ENCODE peak calls at places on chromosome 1, in six cellular contexts. K, P, R, Z, O and W are unnamed samples.

GRCh38 chr1:199914546-199914945 is 113.0 kb upstream of the NR5A2 start:
- DNase-seq in O (no peak), K (no peak), P (no peak), R (no peak), Z (no peak), W (no peak)

GRCh38 chr1:45876000-45876399 is 72.6 kb downstream of the MAST2 start:
- DNase-seq in Z (no peak), R (no peak), K (no peak), O (no peak), P (no peak), W (no peak)

GRCh38 chr1:48817505-48818114 is 40.9 kb upstream of the BEND5 start:
- DNase-seq in R (peak; percentile 68), K (peak; percentile 31), Z (peak; percentile 36), O (peak; percentile 32), P (peak; percentile 17), W (peak; percentile 55)

GRCh38 chr1:222288056-222288455 is 259.8 kb downstream of the HHIPL2 start:
- DNase-seq in O (no peak), P (no peak), K (peak; percentile 45), Z (no peak), R (peak; percentile 18), W (no peak)

GRCh38 chr1:159132271-159132881 is 39.0 kb upstream of the CADM3 start:
- DNase-seq in O (peak; percentile 58), R (peak; percentile 65), K (peak; percentile 56), Z (peak; percentile 47), P (peak; percentile 15), W (peak; percentile 70)

GRCh38 chr1:165645654-165646366 is 14.8 kb downstream of the MGST3 start:
- DNase-seq in K (no peak), Z (peak; percentile 32), O (no peak), P (no peak), R (no peak), W (peak; percentile 86)

GRCh38 chr1:1347663-1348419 is 1.4 kb downstream of the DVL1 start:
- DNase-seq in Z (no peak), O (no peak), R (peak; percentile 62), K (peak; percentile 25), P (no peak), W (peak; percentile 81)

GRCh38 chr1:213984387-213985180 is 3.2 kb upstream of the PROX1 start:
- DNase-seq in K (no peak), O (no peak), P (no peak), Z (no peak), R (no peak), W (no peak)

GRCh38 chr1:37557402-37557801 is 662 bp downstream of the DNALI1 start:
- DNase-seq in O (no peak), Z (no peak), K (no peak), R (no peak), P (no peak), W (no peak)

GRCh38 chr1:203288351-203288894 is 16.9 kb upstream of the BTG2 start:
- DNase-seq in Z (no peak), O (no peak), K (no peak), R (no peak), P (no peak), W (no peak)
- TF ChIP-seq POLR2A in Z (no peak), O (no peak), K (no peak), R (no peak), P (no peak), W (no peak)

GRCh38 chr1:39106949-39107740 is 81.0 kb downstream of the NDUFS5 start:
- DNase-seq in O (no peak), K (no peak), R (no peak), P (no peak), Z (no peak), W (no peak)

GRCh38 chr1:39110325-39110851 is 84.2 kb downstream of the NDUFS5 start:
- DNase-seq in K (peak; percentile 76), P (peak; percentile 50), Z (no peak), O (peak; percentile 71), R (no peak), W (no peak)

GRCh38 chr1:39109653-39110052 is 83.5 kb downstream of the NDUFS5 start:
- DNase-seq in O (no peak), Z (no peak), R (no peak), P (no peak), K (no peak), W (no peak)

GRCh38 chr1:39105841-39106765 is 80.0 kb downstream of the NDUFS5 start:
- DNase-seq in R (peak; percentile 53), K (no peak), Z (peak; percentile 59), P (peak; percentile 53), O (peak; percentile 39), W (peak; percentile 57)

GRCh38 chr1:39107891-39108290 is 81.7 kb downstream of the NDUFS5 start:
- DNase-seq in P (no peak), R (no peak), K (no peak), Z (no peak), O (no peak), W (no peak)
- H3K4me3 ChIP-seq in P (no peak overlapping the region), R (no peak overlapping the region), K (peak overlapping the region; percentile 95), Z (peak overlapping the region; percentile 92), O (no peak overlapping the region), W (peak overlapping the region; percentile 87)

GRCh38 chr1:229131243-229132105 is 139.4 kb upstream of the RAB4A start:
- DNase-seq in R (no peak), K (no peak), P (no peak), O (no peak), Z (no peak), W (no peak)
- TF ChIP-seq POLR2A in R (no peak), K (no peak), P (no peak), O (no peak), Z (no peak), W (no peak)

DNA sequence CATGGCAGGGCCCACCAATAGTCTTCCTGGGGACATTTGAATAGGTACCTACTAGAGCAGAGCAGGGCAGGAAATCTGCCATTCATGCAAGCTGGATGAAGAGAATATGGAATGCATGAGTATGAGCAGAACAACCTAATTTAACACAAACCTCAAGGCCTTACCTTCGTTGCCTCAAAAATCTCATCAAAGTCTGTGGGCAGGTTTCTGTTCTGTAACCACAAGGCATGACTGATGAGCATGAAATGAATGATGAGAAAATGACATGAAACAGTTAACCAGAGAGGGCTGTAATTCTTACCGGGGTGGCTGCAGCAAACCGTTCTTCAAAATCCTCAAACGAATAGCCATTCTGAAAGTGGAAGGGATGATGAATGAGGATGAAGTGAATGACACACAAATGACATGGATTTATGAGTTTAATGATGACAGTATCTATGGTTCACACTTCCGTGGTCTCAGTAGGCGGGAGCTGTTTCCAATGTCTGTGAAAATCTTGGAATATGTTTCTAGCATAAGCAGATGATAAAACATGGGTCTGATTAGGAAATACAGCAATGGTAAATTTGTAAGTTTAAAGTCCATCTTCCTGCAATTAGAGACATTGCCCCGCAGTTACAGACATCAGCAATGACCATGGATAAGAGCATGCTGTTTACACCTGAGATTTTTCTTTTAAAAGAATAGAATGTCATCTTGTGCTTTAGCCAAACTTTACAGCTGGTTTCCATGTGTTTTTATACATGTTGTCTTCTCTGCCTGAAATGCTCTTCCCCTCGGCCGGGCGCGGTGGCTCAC is 67.6 kb upstream of the C8B start:
- DNase-seq in Z (no peak), P (no peak), K (no peak), R (no peak), O (no peak), W (no peak)
- H3K4me3 ChIP-seq in Z (no peak overlapping the region), P (no peak overlapping the region), K (no peak overlapping the region), R (no peak overlapping the region), O (no peak overlapping the region), W (no peak overlapping the region)

DNA sequence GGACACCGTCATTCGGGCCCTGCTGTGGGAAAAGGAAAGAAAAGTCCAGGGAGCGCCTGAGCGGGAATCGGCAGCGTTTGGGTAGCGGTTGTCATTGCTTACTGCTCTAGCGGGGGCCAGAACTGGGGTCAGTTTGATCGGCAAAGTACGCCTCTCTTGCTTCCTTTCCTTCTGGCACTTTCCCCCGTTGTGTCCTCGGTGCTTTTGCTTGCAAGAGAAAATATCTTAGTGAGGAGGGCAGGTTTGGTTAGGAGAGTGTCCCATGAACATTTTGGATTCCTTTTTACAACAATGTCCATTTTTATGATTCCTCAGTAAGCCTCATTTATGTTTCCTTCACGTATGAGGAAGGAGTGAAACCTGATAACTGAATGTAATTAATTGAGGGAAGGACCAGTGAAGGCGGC is 673 bp downstream of the ST3GAL3 start:
- DNase-seq in R (peak; percentile 62), O (no peak), K (peak; percentile 57), Z (no peak), P (no peak), W (no peak)
- TF ChIP-seq POLR2A in R (no peak), O (no peak), K (no peak), Z (no peak), P (no peak), W (no peak)

GRCh38 chr1:47444578-47445465 is 7.0 kb downstream of the FOXD2 start:
- DNase-seq in R (no peak), K (peak; percentile 10), Z (peak; percentile 27), O (no peak), P (no peak), W (no peak)
- H3K4me3 ChIP-seq in R (no peak overlapping the region), K (no peak overlapping the region), Z (peak overlapping the region; percentile 30), O (peak overlapping the region; percentile 21), P (no peak overlapping the region), W (peak overlapping the region; percentile 48)

DNA sequence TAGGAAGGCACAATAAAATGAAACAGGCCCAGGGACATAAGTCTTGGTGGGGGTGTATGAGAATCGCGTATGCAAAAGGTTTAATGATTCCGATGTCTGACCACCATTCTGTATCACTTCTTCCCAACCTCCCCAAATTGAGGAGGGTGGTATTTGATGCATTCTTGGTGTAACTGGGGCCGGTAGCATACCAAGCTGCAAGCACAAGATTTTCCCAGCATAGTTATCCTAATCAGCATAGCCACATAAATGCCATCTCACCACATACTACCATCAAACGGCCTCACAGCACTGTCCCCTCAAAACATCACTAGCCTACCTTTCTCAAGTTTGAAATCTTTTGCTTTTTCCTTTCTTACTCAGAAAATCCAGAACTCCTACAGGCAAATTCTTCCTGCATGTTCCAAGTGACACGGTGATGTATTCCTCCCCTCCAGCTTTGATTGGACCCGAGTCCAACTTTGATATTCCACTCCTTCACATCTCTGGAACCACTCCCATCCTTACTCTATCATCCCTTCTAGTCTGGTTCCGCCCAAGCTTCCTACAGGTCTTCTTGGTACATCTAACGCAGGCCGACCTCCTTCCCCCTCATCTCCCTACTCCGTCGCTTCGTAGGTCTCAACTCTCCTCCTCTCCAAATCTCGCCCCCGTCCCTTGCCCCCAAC is 704 bp downstream of the CLK2 start:
- DNase-seq in Z (no peak), O (no peak), P (peak; percentile 26), K (peak; percentile 67), R (no peak), W (no peak)
- TF ChIP-seq POLR2A in Z (no peak), O (no peak), P (no peak), K (no peak), R (no peak), W (no peak)

GRCh38 chr1:21260405-21261129 is 29.7 kb downstream of the ECE1 start:
- DNase-seq in O (no peak), P (no peak), Z (no peak), K (no peak), R (no peak), W (no peak)
- H3K4me3 ChIP-seq in O (no peak overlapping the region), P (no peak overlapping the region), Z (no peak overlapping the region), K (no peak overlapping the region), R (no peak overlapping the region), W (no peak overlapping the region)